ENCODE peak calls at places on chromosomes 4 and X, in eight cellular contexts. K is nucleus accumbens; O is left ventricle myocardium superior; N is ELF-1; I is brain microvascular endothelial cell; F is breast epithelium; W is stimulated activated CD8-positive, alpha-beta memory T cell treated with anti-CD3 and anti-CD28 coated beads, Interleukin-2, amount 100 ng/mL, for 48 hours; S is tibial artery. Z is an unnamed sample.

GRCh38 chr4:25180524-25181131 is 20.4 kb upstream of the SEPSECS start:
- DNase-seq in K (no peak), O (no peak), W (no peak), N (no peak), I (peak; percentile 61), F (no peak), S (no peak), Z (no peak)

GRCh38 chrX:140360284-140360683 is 144.6 kb downstream of the SOX3 start:
- DNase-seq in I (no peak), O (no peak), W (no peak), F (no peak), N (no peak), S (no peak), K (no peak), Z (no peak)

GRCh38 chr4:186724861-186725419 is 1.3 kb upstream of the FAT1 start:
- DNase-seq in O (no peak), F (no peak), I (peak; percentile 36), W (no peak), S (no peak), N (peak; percentile 64), K (no peak), Z (no peak)

GRCh38 chr4:148060264-148061138 is 328.6 kb downstream of the ARHGAP10 start:
- DNase-seq in I (no peak), F (no peak), N (no peak), W (no peak), K (no peak), S (no peak), O (no peak), Z (peak; percentile 44)

GRCh38 chr4:126784966-126785580 is 847.7 kb upstream of the INTU start:
- DNase-seq in K (no peak), W (no peak), N (peak; percentile 19), F (no peak), S (no peak), I (no peak), O (no peak), Z (no peak)

GRCh38 chrX:97563531-97564133 is 679.9 kb downstream of the RPA4 start:
- DNase-seq in W (peak; percentile 10), K (no peak), F (no peak), O (peak; percentile 29), I (peak; percentile 23), N (no peak), S (peak; percentile 20), Z (no peak)

GRCh38 chrX:74272230-74272629 is 31.8 kb upstream of the ZCCHC13 start:
- DNase-seq in F (no peak), K (no peak), S (no peak), I (no peak), W (no peak), N (no peak), O (no peak), Z (no peak)

GRCh38 chrX:84748965-84749656 is 246.9 kb upstream of the HDX start:
- DNase-seq in N (peak; percentile 23), O (no peak), S (no peak), F (no peak), K (no peak), W (no peak), I (no peak), Z (no peak)

GRCh38 chrX:136251042-136251991 is at the start of gene MAP7D3:
- DNase-seq in O (peak; percentile 84), N (peak; percentile 73), S (peak; percentile 52), I (no peak), K (no peak), F (no peak), W (no peak), Z (peak; percentile 46)

GRCh38 chrX:119682019-119682989 is 10.7 kb downstream of the SEPTIN6 start:
- DNase-seq in F (no peak), I (no peak), N (no peak), O (no peak), K (no peak), S (no peak), W (no peak), Z (no peak)

GRCh38 chr4:48112017-48112667 is 21.9 kb downstream of the TXK start:
- DNase-seq in S (no peak), O (no peak), I (no peak), K (no peak), F (no peak), W (no peak), N (no peak), Z (no peak)

GRCh38 chrX:26845051-26845450 is 618.1 kb downstream of the PPP4R3C start:
- DNase-seq in N (no peak), W (no peak), O (no peak), S (no peak), K (no peak), I (peak; percentile 59), F (no peak), Z (no peak)

GRCh38 chr4:76809594-76810305 is 88.2 kb downstream of the SOWAHB start:
- DNase-seq in S (no peak), W (no peak), F (no peak), N (no peak), I (no peak), O (no peak), K (no peak), Z (no peak)

GRCh38 chrX:2819345-2820130 is 9.2 kb upstream of the GYG2 start:
- DNase-seq in O (no peak), K (no peak), F (no peak), I (no peak), N (no peak), S (no peak), W (no peak), Z (no peak)

GRCh38 chrX:131845771-131846170 is 177.3 kb upstream of the STK26 start:
- DNase-seq in W (no peak), I (no peak), F (no peak), O (no peak), K (no peak), N (no peak), S (no peak), Z (no peak)

GRCh38 chr4:82429728-82430192 is 502 bp downstream of the HNRNPDL start:
- DNase-seq in N (no peak), I (peak; percentile 13), W (no peak), S (peak; percentile 32), F (peak; percentile 53), K (no peak), O (no peak), Z (no peak)

GRCh38 chr4:3114377-3114776 is 39.9 kb downstream of the HTT start:
- DNase-seq in F (no peak), I (no peak), S (no peak), W (no peak), N (no peak), O (no peak), K (no peak), Z (no peak)

Z was measured in gastrocnemius medialis.